ENCODE peak calls at places on chromosomes 16 and 17, in six cellular contexts. U is K562, M is HCT116, P is H1, E is GM12878, Z is HepG2. H is an unnamed sample.
A peak's percentile ranks its signal among the peaks of the same experiment; 100 is the strongest.

GRCh38 chr17:80415626-80416042 is 667 bp downstream of the ENDOV start:
- DNase-seq in U (no peak), M (no peak), P (no peak), E (no peak), Z (no peak), H (no peak)

GRCh38 chr17:16178836-16179235 is 36.5 kb downstream of the NCOR1 start:
- DNase-seq in U (no peak), M (no peak), P (no peak), E (no peak), Z (no peak), H (no peak)

GRCh38 chr17:46984892-46985291 is 5.8 kb upstream of the RPRML start:
- DNase-seq in U (no peak), M (no peak), P (no peak), E (no peak), Z (peak; percentile 49), H (no peak)

GRCh38 chr17:83181991-83182619 is 102.7 kb downstream of the METRNL start:
- DNase-seq in U (no peak), M (no peak), P (no peak), E (no peak), Z (no peak), H (no peak)

GRCh38 chr16:75247249-75247648 is 4.2 kb downstream of the BCAR1 start:
- DNase-seq in U (no peak), M (no peak), P (no peak), E (no peak), Z (no peak), H (no peak)

GRCh38 chr16:17408955-17409441 is 61.8 kb downstream of the XYLT1 start:
- DNase-seq in U (no peak), M (no peak), P (no peak), E (peak; percentile 72), Z (no peak), H (no peak)

GRCh38 chr16:50747206-50747956 is 5.5 kb downstream of the CYLD start:
- DNase-seq in U (no peak), M (peak; percentile 15), P (no peak), E (peak; percentile 57), Z (peak; percentile 46), H (no peak)

GRCh38 chr17:79171152-79171551 is 96.5 kb downstream of the ENGASE start:
- DNase-seq in U (no peak), M (no peak), P (no peak), E (no peak), Z (no peak), H (no peak)

GRCh38 chr17:40827746-40828453 is 5.5 kb upstream of the KRT10 start:
- DNase-seq in U (peak; percentile 80), M (peak; percentile 80), P (no peak), E (no peak), Z (no peak), H (no peak)

GRCh38 chr17:41599680-41600079 is 12.9 kb downstream of the KRT16 start:
- DNase-seq in U (no peak), M (no peak), P (no peak), E (no peak), Z (no peak), H (no peak)

GRCh38 chr17:41464682-41465081 is 2.5 kb downstream of the KRT32 start:
- DNase-seq in U (no peak), M (peak; percentile 79), P (no peak), E (no peak), Z (no peak), H (no peak)

GRCh38 chr16:11107781-11108465 is 148.1 kb downstream of the SOCS1 start:
- DNase-seq in U (no peak), M (no peak), P (no peak), E (no peak), Z (no peak), H (no peak)

GRCh38 chr16:12323007-12323699 is 346.6 kb downstream of the SNX29 start:
- DNase-seq in U (no peak), M (no peak), P (no peak), E (peak; percentile 43), Z (no peak), H (no peak)

GRCh38 chr17:1153795-1154546 is 25.8 kb downstream of the ABR start:
- DNase-seq in U (no peak), M (no peak), P (no peak), E (no peak), Z (peak; percentile 16), H (no peak)

GRCh38 chr16:48330133-48330846 is 54.9 kb downstream of the SIAH1 start:
- DNase-seq in U (no peak), M (no peak), P (no peak), E (no peak), Z (no peak), H (no peak)

GRCh38 chr16:24257965-24258364 is 1.8 kb downstream of the CACNG3 start:
- DNase-seq in U (no peak), M (no peak), P (no peak), E (no peak), Z (no peak), H (no peak)

GRCh38 chr16:2979669-2980226 is 498 bp downstream of the PKMYT1 start:
- DNase-seq in U (peak; percentile 82), M (no peak), P (no peak), E (no peak), Z (no peak), H (no peak)

GRCh38 chr16:51540259-51540658 is 389.2 kb upstream of the SALL1 start:
- DNase-seq in U (no peak), M (no peak), P (no peak), E (no peak), Z (no peak), H (no peak)

GRCh38 chr16:89584768-89585549 is 9.4 kb downstream of the CPNE7 start:
- DNase-seq in U (no peak), M (no peak), P (no peak), E (no peak), Z (no peak), H (no peak)

GRCh38 chr16:80656731-80657150 is 115.9 kb downstream of the DYNLRB2 start:
- DNase-seq in U (no peak), M (no peak), P (no peak), E (peak; percentile 39), Z (no peak), H (no peak)

DNA sequence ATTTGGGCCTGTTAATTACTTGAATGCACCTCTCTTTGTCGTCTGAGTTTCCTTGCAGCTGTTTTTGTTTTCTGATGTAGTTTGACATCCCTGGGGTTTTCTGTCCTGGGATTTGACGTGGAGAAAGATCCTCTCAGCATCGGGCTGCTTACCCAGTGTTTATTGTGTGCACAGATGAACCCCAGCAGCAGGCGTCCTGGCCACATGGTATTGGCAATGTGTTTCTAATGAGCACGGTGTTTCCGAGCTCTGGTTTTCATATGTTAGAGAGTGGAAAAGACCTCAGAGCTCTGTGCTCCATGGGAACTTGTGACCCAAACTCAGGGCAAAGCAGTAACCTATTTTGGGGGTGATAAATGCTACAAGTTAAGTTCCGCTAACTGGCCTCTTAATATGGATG is 191.2 kb upstream of the IRX3 start:
- DNase-seq in U (no peak), M (no peak), P (no peak), E (no peak), Z (no peak), H (no peak)
- TF ChIP-seq ZNF274 in U (no peak), M (no peak), P (no peak), E (no peak), Z (no peak), H (no peak)

DNA sequence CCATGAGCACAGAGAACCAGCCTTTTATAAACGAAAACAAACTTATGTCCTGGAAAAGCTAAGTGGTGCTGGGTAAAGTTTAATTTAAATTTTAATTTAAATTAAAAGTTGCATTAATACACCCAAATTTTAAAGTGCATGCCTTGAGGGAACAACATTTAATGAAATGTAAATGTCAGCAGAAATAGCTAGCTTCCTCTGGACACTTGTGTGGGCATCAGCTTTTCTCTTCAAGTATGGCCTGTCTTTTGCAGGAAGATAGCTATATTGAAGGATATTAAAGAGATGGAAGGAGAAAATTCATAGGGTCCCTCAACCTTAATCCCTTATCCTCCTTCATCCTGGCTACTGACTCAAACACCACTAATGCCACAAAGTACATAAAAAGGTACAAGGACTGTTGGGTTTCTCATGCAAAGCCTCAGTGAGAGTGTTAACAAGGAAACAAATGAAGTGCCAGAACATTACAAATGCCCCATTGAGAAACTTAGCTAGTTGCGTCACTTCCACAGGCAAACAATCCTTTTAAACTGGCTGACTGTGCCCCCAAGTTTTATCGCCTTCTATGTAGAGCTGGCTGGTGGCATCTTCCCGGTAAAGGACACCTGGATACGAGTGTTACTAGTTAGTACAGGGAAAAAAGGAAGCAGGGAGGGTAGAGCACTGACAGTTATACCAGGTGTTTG is 14.1 kb downstream of the PHF12 start:
- DNase-seq in U (no peak), M (no peak), P (no peak), E (no peak), Z (peak; percentile 85), H (no peak)
- H3K4me3 ChIP-seq in U (no peak overlapping the region), M (no peak overlapping the region), P (no peak overlapping the region), E (no peak overlapping the region), Z (no peak overlapping the region), H (no peak overlapping the region)

DNA sequence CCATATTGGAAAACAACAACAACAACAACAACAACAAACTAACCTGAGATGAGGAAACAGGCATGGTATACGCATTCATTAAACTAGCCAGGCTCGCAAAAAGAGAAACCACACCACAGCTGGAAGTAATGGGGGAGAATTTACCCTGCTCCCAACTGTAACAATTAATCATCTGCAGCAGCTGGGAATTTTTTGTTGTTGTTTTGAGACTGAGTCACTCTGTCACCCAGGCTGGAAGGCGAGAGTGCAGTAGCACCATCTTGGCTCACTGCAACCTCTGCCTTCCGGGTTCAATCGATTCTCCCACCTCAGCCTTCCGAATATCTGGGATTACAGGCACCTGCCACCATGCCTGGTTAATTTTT is 16.3 kb downstream of the PRPSAP1 start:
- DNase-seq in U (no peak), M (no peak), P (no peak), E (no peak), Z (no peak), H (no peak)
- TF ChIP-seq YY1 in U (no peak), M (no peak), P (no peak), E (no peak), Z (no peak), H (no peak)

GRCh38 chr16:68311316-68311620 is 449 bp downstream of the PRMT7 start:
- DNase-seq in U (no peak), M (no peak), P (no peak), E (no peak), Z (peak; percentile 46), H (no peak)

GRCh38 chr16:68313116-68313515 is 2.3 kb downstream of the PRMT7 start:
- DNase-seq in U (no peak), M (no peak), P (no peak), E (no peak), Z (no peak), H (no peak)

GRCh38 chr16:68309798-68310197 is 948 bp downstream of the SLC7A6OS start:
- DNase-seq in U (no peak), M (no peak), P (no peak), E (no peak), Z (no peak), H (no peak)

GRCh38 chr16:68306633-68307032 is 4.1 kb downstream of the SLC7A6OS start:
- DNase-seq in U (no peak), M (no peak), P (no peak), E (no peak), Z (no peak), H (no peak)

GRCh38 chr16:68310441-68311315 is at the start of the genes PRMT7 and SLC7A6OS:
- DNase-seq in U (peak; percentile 94), M (peak; percentile 74), P (peak; percentile 67), E (peak; percentile 65), Z (peak; percentile 90), H (peak; percentile 90)
- TF ChIP-seq ZNF274 in U (no peak), M (no peak), P (no peak), E (no peak), Z (peak; percentile 100), H (no peak)

DNA sequence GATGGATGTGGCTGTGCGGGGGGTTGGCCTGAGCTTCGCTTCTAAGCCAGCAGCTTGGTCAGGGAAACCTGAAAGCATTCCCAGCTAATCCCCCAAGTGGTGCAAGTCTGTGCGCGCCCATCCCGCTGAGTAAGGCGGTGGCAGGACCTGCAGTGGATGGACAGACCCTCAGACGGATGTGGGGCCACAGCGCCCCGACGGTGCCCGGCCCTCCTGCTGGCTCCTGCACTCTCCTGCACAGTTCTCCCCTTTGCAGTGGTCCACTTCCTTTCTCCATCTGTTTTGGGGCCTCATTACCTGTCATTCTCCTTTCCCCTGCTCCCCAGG is 2.3 kb downstream of the ATP2A1 start:
- DNase-seq in U (no peak), M (no peak), P (no peak), E (no peak), Z (no peak), H (no peak)
- H3K4me3 ChIP-seq in U (peak overlapping the region; percentile 82), M (no peak overlapping the region), P (peak overlapping the region; percentile 30), E (peak overlapping the region; percentile 40), Z (no peak overlapping the region), H (peak overlapping the region; percentile 27)

H was measured in NT2/D1.